ENCODE peak calls at places on chromosomes 6 and 20, in six cellular contexts. I, Q, L, S, B and K are unnamed samples.

GRCh38 chr6:21019614-21020013 is 485.4 kb downstream of the CDKAL1 start:
- DNase-seq in L (no peak), Q (no peak), I (no peak), B (peak), S (peak), K (peak)

GRCh38 chr6:113246186-113246585 is 611.0 kb upstream of the MARCKS start:
- DNase-seq in Q (no peak), S (peak), B (no peak), I (no peak), L (no peak), K (peak)

GRCh38 chr6:157571269-157571668 is 190.3 kb downstream of the ZDHHC14 start:
- DNase-seq in I (no peak), S (no peak), Q (no peak), L (no peak), B (no peak), K (no peak)

GRCh38 chr6:141878686-141879085 is 254.0 kb upstream of the GJE1 start:
- DNase-seq in I (no peak), Q (no peak), B (no peak), S (no peak), L (no peak), K (no peak)

GRCh38 chr6:119540417-119540816 is 190.9 kb upstream of the MAN1A1 start:
- DNase-seq in Q (no peak), B (no peak), S (no peak), L (no peak), I (no peak), K (no peak)

GRCh38 chr6:17475845-17476244 is 82.5 kb downstream of the CAP2 start:
- DNase-seq in L (no peak), B (no peak), S (no peak), I (no peak), Q (no peak), K (no peak)

GRCh38 chr20:52754366-52754765 is 217.8 kb upstream of the TSHZ2 start:
- DNase-seq in L (no peak), S (no peak), B (no peak), Q (no peak), I (no peak), K (peak)

GRCh38 chr20:57791178-57791945 is 81.5 kb upstream of the PMEPA1 start:
- DNase-seq in L (no peak), S (no peak), Q (no peak), B (no peak), I (no peak), K (no peak)

GRCh38 chr6:153160221-153160620 is 29.1 kb upstream of the RGS17 start:
- DNase-seq in S (peak), B (no peak), L (no peak), I (no peak), Q (no peak), K (no peak)

GRCh38 chr6:31617010-31617409 is 2.0 kb downstream of the AIF1 start:
- DNase-seq in L (no peak), S (no peak), I (peak), B (no peak), Q (no peak), K (no peak)

GRCh38 chr20:58228103-58228483 is 360 bp downstream of the ANKRD60 start:
- DNase-seq in I (no peak), Q (no peak), B (no peak), L (no peak), S (peak), K (peak)

GRCh38 chr20:17969276-17969883 is 562 bp downstream of the MGME1 start:
- DNase-seq in B (peak), Q (peak), I (peak), L (no peak), S (no peak), K (no peak)

GRCh38 chr6:157274116-157274470 is 49.2 kb downstream of the TMEM242 start:
- DNase-seq in S (no peak), L (no peak), B (no peak), I (no peak), Q (no peak), K (peak)

GRCh38 chr20:61872371-61872900 is 193.2 kb downstream of the TAF4 start:
- DNase-seq in L (no peak), I (no peak), Q (no peak), S (no peak), B (no peak), K (no peak)

GRCh38 chr20:61875996-61876395 is 189.7 kb downstream of the TAF4 start:
- DNase-seq in Q (no peak), L (no peak), S (no peak), I (no peak), B (no peak), K (no peak)

GRCh38 chr20:61875221-61875885 is 190.3 kb downstream of the TAF4 start:
- DNase-seq in B (peak), I (no peak), S (no peak), Q (no peak), L (no peak), K (no peak)

GRCh38 chr20:61873651-61874420 is 191.8 kb downstream of the TAF4 start:
- DNase-seq in I (no peak), B (no peak), L (no peak), Q (no peak), S (no peak), K (no peak)

DNA sequence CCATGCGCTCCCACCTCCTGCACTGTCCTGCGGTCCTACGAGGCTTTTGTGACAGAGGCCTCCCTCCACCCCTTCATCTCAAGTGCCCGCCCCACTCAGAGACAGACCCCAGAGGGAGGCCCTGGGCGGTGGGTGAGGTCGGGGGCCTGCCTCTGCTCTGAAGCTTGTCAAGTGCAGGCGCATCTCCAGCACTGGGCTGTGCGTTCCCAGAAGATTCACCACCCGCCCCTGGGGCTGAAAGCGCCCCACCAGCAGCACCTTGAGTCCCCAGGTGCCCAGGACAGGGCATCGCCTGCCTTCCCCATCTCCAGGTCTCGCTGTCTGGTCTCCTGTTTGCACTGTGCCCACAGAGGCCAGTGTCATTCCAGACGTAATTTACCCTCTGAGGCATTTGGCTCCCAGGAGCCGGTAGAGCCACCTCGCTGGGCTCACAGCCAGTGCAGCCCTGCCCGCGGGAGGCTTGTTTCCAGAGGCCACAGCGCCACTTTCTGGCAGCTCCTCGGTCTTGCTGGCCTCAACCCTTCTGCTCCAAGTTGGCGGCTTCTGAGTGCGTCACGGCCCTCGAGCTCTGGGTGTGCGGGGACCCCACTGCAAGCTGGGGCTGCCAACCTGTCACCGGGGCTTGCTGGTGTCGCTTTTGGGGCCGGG is 191.1 kb downstream of the TAF4 start:
- DNase-seq in B (peak), S (peak), L (peak), Q (peak), I (peak), K (peak)
- TF ChIP-seq CTCF in B (peak), S (peak), L (peak), Q (peak), I (peak), K (no peak)

GRCh38 chr20:24798930-24799705 is 150.0 kb upstream of the CST7 start:
- DNase-seq in L (no peak), Q (no peak), B (no peak), S (no peak), I (no peak), K (no peak)
- H2AFZ ChIP-seq in L (no peak), Q (no peak), B (no peak), S (no peak), I (no peak), K (no peak)

DNA sequence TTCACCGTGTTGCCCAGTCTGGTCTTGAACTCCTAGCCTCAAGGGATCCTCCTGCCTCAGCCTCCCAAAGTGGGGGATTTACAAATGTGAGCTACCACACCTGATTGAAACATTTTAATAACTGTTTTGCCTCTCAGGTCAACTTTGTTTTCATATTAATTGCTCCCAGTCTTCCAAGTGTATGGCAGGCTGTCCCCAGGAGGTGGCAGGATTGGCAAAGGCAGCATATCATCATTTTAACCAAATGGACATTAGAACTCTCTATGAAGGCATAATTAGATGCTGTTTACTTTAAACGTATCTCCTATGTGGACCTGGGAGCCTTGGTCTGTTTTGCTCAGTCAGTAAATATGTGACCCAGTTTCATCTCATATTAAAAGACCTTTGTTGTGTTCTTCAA is 59.2 kb upstream of the CSE1L start:
- DNase-seq in B (peak), I (no peak), Q (no peak), L (no peak), S (no peak), K (no peak)
- TF ChIP-seq CTCF in B (peak), I (peak), Q (peak), L (peak), S (peak), K (peak)

DNA sequence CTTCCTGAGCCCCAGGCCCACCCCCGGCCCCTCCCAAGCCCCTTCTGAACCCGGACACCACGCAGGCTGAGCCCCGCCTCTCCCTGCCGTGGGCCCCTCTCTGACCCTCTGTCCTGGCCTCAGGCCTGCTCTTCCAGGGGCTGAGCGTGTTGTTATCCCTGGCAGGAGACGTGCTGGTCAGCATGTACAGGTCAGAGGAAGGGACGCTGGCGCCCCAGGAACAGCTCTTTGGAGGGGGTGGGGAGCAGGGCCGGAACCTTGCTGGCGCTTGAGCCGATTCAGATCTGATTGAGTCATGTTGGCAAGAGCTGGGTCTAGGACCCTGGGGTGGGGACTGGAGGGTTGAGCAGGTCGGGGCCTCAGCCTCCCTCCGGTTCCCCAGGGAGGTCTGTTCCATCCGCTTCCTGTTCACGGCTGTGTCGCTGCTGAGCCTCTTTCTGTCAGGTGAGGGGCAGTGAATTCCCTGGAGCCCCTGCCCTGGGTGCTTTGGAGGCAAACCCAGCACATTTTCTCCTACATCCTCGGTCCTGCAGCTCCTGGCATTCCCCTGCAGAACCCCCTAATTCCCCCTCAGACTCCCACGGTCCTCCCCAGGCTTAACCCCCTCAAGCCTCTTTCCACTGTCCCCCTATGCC is 1.9 kb downstream of the SPAG4 start:
- DNase-seq in I (peak), B (peak), Q (peak), L (no peak), S (peak), K (peak)
- H2AFZ ChIP-seq in I (peak), B (peak), Q (peak), L (no peak), S (peak), K (peak)

GRCh38 chr6:56766806-56767178 is 124.1 kb upstream of the DST start:
- DNase-seq in B (peak), L (no peak), S (peak), I (peak), Q (no peak), K (peak)

GRCh38 chr6:56766139-56766805 is 123.6 kb upstream of the DST start:
- DNase-seq in Q (no peak), S (no peak), I (no peak), B (no peak), L (no peak), K (no peak)

GRCh38 chr6:56770011-56770520 is 127.4 kb upstream of the DST start:
- DNase-seq in B (no peak), Q (no peak), L (no peak), S (peak), I (no peak), K (no peak)

GRCh38 chr6:56767435-56767834 is 124.7 kb upstream of the DST start:
- DNase-seq in S (no peak), B (no peak), I (no peak), L (no peak), Q (no peak), K (no peak)

DNA sequence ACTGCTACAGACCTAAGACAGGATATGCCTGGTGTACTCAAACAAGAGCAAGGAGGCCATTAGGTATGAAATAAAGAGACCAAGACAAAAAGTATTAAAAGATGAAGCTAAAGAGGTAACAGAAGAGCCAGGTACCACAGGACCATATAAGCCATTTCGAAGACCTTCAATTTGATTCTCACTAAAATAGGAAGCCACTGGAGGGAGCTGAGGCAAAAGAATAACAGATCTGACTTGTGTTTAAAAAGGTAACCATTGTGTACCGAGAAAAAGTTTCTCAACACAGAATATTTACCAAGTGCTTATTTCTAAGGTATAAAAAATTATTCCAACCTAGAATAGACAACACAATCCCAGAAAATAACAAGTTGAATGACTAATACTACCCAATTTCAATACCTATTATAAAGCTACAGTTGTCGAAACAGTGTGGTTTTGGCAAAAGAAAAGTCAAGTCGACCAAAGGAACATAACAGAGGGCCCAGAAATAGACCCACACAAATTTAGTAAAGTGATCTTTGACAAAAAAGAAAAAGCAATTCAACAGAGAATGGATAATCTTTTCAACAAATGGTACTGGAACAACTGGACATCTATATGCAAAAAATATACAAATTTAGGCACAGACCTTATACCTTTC is 125.3 kb upstream of the DST start:
- DNase-seq in L (no peak), B (peak), I (no peak), S (no peak), Q (no peak), K (no peak)
- TF ChIP-seq CTCF in L (no peak), B (peak), I (peak), S (no peak), Q (no peak), K (no peak)